ENCODE peak calls at places on chromosomes 7 and 10, in six cellular contexts. G is NCI-H1048; F is NCI-H1105; U is Right ventricle myocardium inferior; L is effector memory CD4-positive, alpha-beta T cell; E is fibroblast of the aortic adventitia. P is an unnamed sample.

GRCh38 chr7:55534262-55534915 is 37.9 kb downstream of the VOPP1 start:
- DNase-seq in E (peak), F (no peak), U (peak), L (peak), G (no peak), P (peak)

GRCh38 chr10:48671914-48672595 is 12.6 kb upstream of the WDFY4 start:
- DNase-seq in E (no peak), F (no peak), U (no peak), L (no peak), G (no peak), P (no peak)

GRCh38 chr10:14499610-14499904 is 168.8 kb upstream of the FRMD4A start:
- DNase-seq in E (no peak), L (no peak), F (no peak), G (no peak), U (no peak), P (no peak)

GRCh38 chr7:73328696-73329095 is 735 bp downstream of the FKBP6 start:
- DNase-seq in L (no peak), U (no peak), F (no peak), E (no peak), G (no peak), P (no peak)

GRCh38 chr10:24451325-24451820 is 242.4 kb downstream of the KIAA1217 start:
- DNase-seq in U (no peak), G (no peak), F (no peak), E (no peak), L (no peak), P (no peak)

GRCh38 chr7:89474456-89474855 is 678.9 kb upstream of the TEX47 start:
- DNase-seq in F (no peak), G (no peak), U (no peak), L (no peak), E (no peak), P (no peak)

GRCh38 chr7:82044497-82045080 is 274.7 kb upstream of the HGF start:
- DNase-seq in F (peak), L (no peak), U (no peak), E (peak), G (no peak), P (no peak)

GRCh38 chr10:89904755-89905154 is 203.4 kb downstream of the KIF20B start:
- DNase-seq in G (no peak), L (no peak), U (no peak), E (no peak), F (no peak), P (no peak)

GRCh38 chr10:92915892-92916291 is 67.6 kb downstream of the EXOC6 start:
- DNase-seq in L (no peak), F (no peak), G (no peak), U (no peak), E (no peak), P (no peak)

GRCh38 chr7:99141756-99142726 is 1.9 kb downstream of the SMURF1 start:
- DNase-seq in L (peak), E (peak), U (peak), F (no peak), G (no peak), P (peak)

GRCh38 chr7:17142831-17143541 is 155.5 kb upstream of the AHR start:
- DNase-seq in F (no peak), E (peak), U (no peak), G (no peak), L (no peak), P (no peak)

GRCh38 chr7:81908220-81908619 is 138.4 kb upstream of the HGF start:
- DNase-seq in L (no peak), E (peak), U (no peak), G (no peak), F (no peak), P (no peak)

GRCh38 chr7:151460474-151460855 is 20.5 kb upstream of the CRYGN start:
- DNase-seq in U (no peak), F (no peak), L (no peak), E (no peak), G (no peak), P (no peak)

GRCh38 chr10:4685904-4686643 is 139.9 kb upstream of the AKR1E2 start:
- DNase-seq in F (no peak), L (no peak), U (no peak), G (no peak), E (no peak), P (no peak)

GRCh38 chr10:113681533-113682470 is 2.1 kb downstream of the CASP7 start:
- DNase-seq in F (no peak), U (no peak), L (no peak), E (peak), G (no peak), P (no peak)

GRCh38 chr10:71429304-71429703 is 32.6 kb downstream of the CDH23 start:
- DNase-seq in G (no peak), L (no peak), U (no peak), F (no peak), E (no peak), P (no peak)

GRCh38 chr10:62620491-62620890 is 184.0 kb upstream of the ADO start:
- DNase-seq in E (no peak), F (no peak), G (no peak), L (no peak), U (no peak), P (no peak)

GRCh38 chr10:2981361-2981801 is 86.0 kb upstream of the PFKP start:
- DNase-seq in L (no peak), U (no peak), F (no peak), G (no peak), E (no peak), P (no peak)

P was measured in upper lobe of right lung.